ENCODE peak calls at places on chromosome 21, in five cellular contexts. H is OCI-LY7; Y is osteocyte; X is activated T-cell treated with anti-CD3 and anti-CD28 coated beads, Interleukin-2, amount 50 U/mL, for 72 hours; U is SK-MEL-5. Z is an unnamed sample.

GRCh38 chr21:37552496-37553399 is 186.2 kb downstream of the DYRK1A start:
- DNase-seq in Y (peak), U (no peak), X (no peak), H (no peak), Z (no peak)

GRCh38 chr21:45154511-45155508 is 80.4 kb downstream of the ADARB1 start:
- DNase-seq in X (no peak), U (peak), H (no peak), Y (peak), Z (no peak)

GRCh38 chr21:31348188-31348587 is 4.1 kb upstream of the TIAM1 start:
- DNase-seq in X (no peak), U (no peak), H (no peak), Y (no peak), Z (no peak)

GRCh38 chr21:37281993-37282392 is 14.9 kb upstream of the VPS26C start:
- DNase-seq in X (peak), Y (no peak), U (no peak), H (no peak), Z (no peak)

GRCh38 chr21:18245493-18245967 is 897 bp downstream of the CHODL start:
- DNase-seq in U (no peak), X (no peak), H (no peak), Y (no peak), Z (no peak)

GRCh38 chr21:34592120-34592561 is 22.8 kb downstream of the RCAN1 start:
- DNase-seq in U (no peak), H (no peak), X (no peak), Y (no peak), Z (no peak)

GRCh38 chr21:25457946-25458345 is 149.3 kb downstream of the MRPL39 start:
- DNase-seq in X (no peak), Y (no peak), U (no peak), H (no peak), Z (no peak)

GRCh38 chr21:46226920-46227599 is 1.5 kb downstream of the LSS start:
- DNase-seq in H (peak), Y (no peak), U (peak), X (no peak), Z (no peak)

GRCh38 chr21:45011911-45012660 is 62.3 kb upstream of the ADARB1 start:
- DNase-seq in X (no peak), Y (no peak), H (no peak), U (no peak), Z (no peak)

GRCh38 chr21:26756491-26757159 is 88.6 kb downstream of the ADAMTS1 start:
- DNase-seq in H (no peak), X (no peak), U (peak), Y (no peak), Z (no peak)

GRCh38 chr21:45002381-45003204 is 62.8 kb downstream of the SLX9 start:
- DNase-seq in X (peak), Y (no peak), H (no peak), U (no peak), Z (no peak)

GRCh38 chr21:41600961-41601572 is 93.1 kb upstream of the TMPRSS2 start:
- DNase-seq in H (no peak), U (no peak), X (no peak), Y (no peak), Z (no peak)

GRCh38 chr21:14616303-14617039 is 70.4 kb upstream of the SAMSN1 start:
- DNase-seq in U (no peak), Y (no peak), H (no peak), X (no peak), Z (no peak)

GRCh38 chr21:38027901-38028300 is 111.6 kb upstream of the KCNJ6 start:
- DNase-seq in H (no peak), X (no peak), Y (no peak), U (no peak), Z (no peak)